ENCODE peak calls at places on chromosomes 3 and 15, in five cellular contexts. One of them, this sample, is unnamed. For H3K9me3, the result is how much of the 10 kb centered on the place peaks cover.

GRCh38 chr3:175737646-175738572 is 878.8 kb downstream of the NAALADL2 start:
- DNase-seq in A549: no peak
- DNase-seq in small intestine: no peak
- DNase-seq in CD8-positive, alpha-beta T cell: peak
- DNase-seq in effector memory CD4-positive, alpha-beta T cell: no peak
- DNase-seq in this sample: no peak

GRCh38 chr3:168847293-168847883 is 751.7 kb upstream of the GOLIM4 start:
- DNase-seq in A549: no peak
- DNase-seq in small intestine: peak
- DNase-seq in CD8-positive, alpha-beta T cell: no peak
- DNase-seq in effector memory CD4-positive, alpha-beta T cell: no peak
- DNase-seq in this sample: no peak

GRCh38 chr3:134104031-134104430 is 74.3 kb upstream of the SLCO2A1 start:
- DNase-seq in A549: no peak
- DNase-seq in small intestine: peak
- DNase-seq in CD8-positive, alpha-beta T cell: no peak
- DNase-seq in effector memory CD4-positive, alpha-beta T cell: no peak
- DNase-seq in this sample: no peak

GRCh38 chr3:124246949-124247348 is 255.0 kb upstream of the ROPN1 start:
- DNase-seq in A549: peak
- DNase-seq in small intestine: peak
- DNase-seq in CD8-positive, alpha-beta T cell: no peak
- DNase-seq in effector memory CD4-positive, alpha-beta T cell: no peak
- DNase-seq in this sample: no peak

GRCh38 chr3:141773676-141774075 is 10.5 kb downstream of the GRK7 start:
- DNase-seq in A549: no peak
- DNase-seq in small intestine: no peak
- DNase-seq in CD8-positive, alpha-beta T cell: no peak
- DNase-seq in effector memory CD4-positive, alpha-beta T cell: no peak
- DNase-seq in this sample: no peak

GRCh38 chr3:80785475-80785874 is 976.0 kb downstream of the GBE1 start:
- DNase-seq in A549: no peak
- DNase-seq in small intestine: peak
- DNase-seq in CD8-positive, alpha-beta T cell: no peak
- DNase-seq in effector memory CD4-positive, alpha-beta T cell: no peak
- DNase-seq in this sample: no peak

GRCh38 chr15:37891754-37892368 is 42.6 kb upstream of the TMCO5A start:
- DNase-seq in A549: peak
- DNase-seq in small intestine: peak
- DNase-seq in CD8-positive, alpha-beta T cell: no peak
- DNase-seq in effector memory CD4-positive, alpha-beta T cell: no peak
- DNase-seq in this sample: no peak

GRCh38 chr15:77083381-77084160 is 12.7 kb upstream of the TSPAN3 start:
- DNase-seq in A549: peak
- DNase-seq in small intestine: peak
- DNase-seq in CD8-positive, alpha-beta T cell: peak
- DNase-seq in effector memory CD4-positive, alpha-beta T cell: peak
- DNase-seq in this sample: peak

GRCh38 chr3:53457068-53457467 is 37.3 kb upstream of the CACNA1D start:
- DNase-seq in A549: no peak
- DNase-seq in small intestine: no peak
- DNase-seq in CD8-positive, alpha-beta T cell: no peak
- DNase-seq in effector memory CD4-positive, alpha-beta T cell: no peak
- DNase-seq in this sample: no peak

GRCh38 chr3:88610820-88611219 is 461.1 kb downstream of the C3orf38 start:
- DNase-seq in A549: no peak
- DNase-seq in small intestine: no peak
- DNase-seq in CD8-positive, alpha-beta T cell: no peak
- DNase-seq in effector memory CD4-positive, alpha-beta T cell: no peak
- DNase-seq in this sample: no peak

GRCh38 chr15:33089878-33090757 is 104.4 kb downstream of the FMN1 start:
- DNase-seq in A549: no peak
- DNase-seq in small intestine: peak
- DNase-seq in CD8-positive, alpha-beta T cell: no peak
- DNase-seq in effector memory CD4-positive, alpha-beta T cell: no peak
- DNase-seq in this sample: no peak

GRCh38 chr3:97949743-97950142 is 22.5 kb downstream of the RIOX2 start:
- DNase-seq in A549: no peak
- DNase-seq in small intestine: no peak
- DNase-seq in CD8-positive, alpha-beta T cell: no peak
- DNase-seq in effector memory CD4-positive, alpha-beta T cell: no peak
- DNase-seq in this sample: no peak

DNA sequence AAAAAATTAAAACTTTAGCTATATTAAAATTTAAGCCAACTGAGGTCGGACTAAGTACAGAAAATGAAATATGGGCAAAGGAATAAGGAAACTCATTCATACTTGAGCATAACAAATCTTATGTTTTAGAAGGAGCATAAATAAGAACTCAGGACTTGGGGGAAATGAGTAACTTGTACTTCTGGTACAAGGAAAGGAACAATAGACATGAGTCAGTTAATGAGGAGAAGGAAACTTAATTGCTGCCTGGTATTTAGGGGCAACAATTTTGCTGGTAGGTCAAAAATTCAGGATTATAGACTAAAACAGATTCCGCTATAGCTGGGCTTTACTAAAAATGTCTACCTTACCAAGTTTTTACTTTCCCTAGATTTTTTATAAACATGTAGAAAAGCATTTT is 113.1 kb downstream of the MYO5A start:
- DNase-seq in A549: no peak
- DNase-seq in small intestine: no peak
- DNase-seq in CD8-positive, alpha-beta T cell: no peak
- DNase-seq in effector memory CD4-positive, alpha-beta T cell: no peak
- DNase-seq in this sample: no peak
- H3K9me3 ChIP-seq in A549: under half
- H3K9me3 ChIP-seq in small intestine: under half
- H3K9me3 ChIP-seq in CD8-positive, alpha-beta T cell: under half
- H3K9me3 ChIP-seq in effector memory CD4-positive, alpha-beta T cell: under half
- H3K9me3 ChIP-seq in this sample: under half

GRCh38 chr15:25068696-25069095 is 113.9 kb downstream of the SNRPN start:
- DNase-seq in A549: no peak
- DNase-seq in small intestine: no peak
- DNase-seq in CD8-positive, alpha-beta T cell: no peak
- DNase-seq in effector memory CD4-positive, alpha-beta T cell: no peak
- DNase-seq in this sample: no peak
- H3K9me3 ChIP-seq in A549: half or more
- H3K9me3 ChIP-seq in small intestine: under half
- H3K9me3 ChIP-seq in CD8-positive, alpha-beta T cell: half or more
- H3K9me3 ChIP-seq in effector memory CD4-positive, alpha-beta T cell: half or more
- H3K9me3 ChIP-seq in this sample: half or more

GRCh38 chr3:118838871-118839270 is 195.8 kb downstream of the IGSF11 start:
- DNase-seq in A549: no peak
- DNase-seq in small intestine: no peak
- DNase-seq in CD8-positive, alpha-beta T cell: no peak
- DNase-seq in effector memory CD4-positive, alpha-beta T cell: no peak
- DNase-seq in this sample: no peak
- H3K9me3 ChIP-seq in A549: under half
- H3K9me3 ChIP-seq in small intestine: under half
- H3K9me3 ChIP-seq in CD8-positive, alpha-beta T cell: under half
- H3K9me3 ChIP-seq in effector memory CD4-positive, alpha-beta T cell: under half
- H3K9me3 ChIP-seq in this sample: under half

DNA sequence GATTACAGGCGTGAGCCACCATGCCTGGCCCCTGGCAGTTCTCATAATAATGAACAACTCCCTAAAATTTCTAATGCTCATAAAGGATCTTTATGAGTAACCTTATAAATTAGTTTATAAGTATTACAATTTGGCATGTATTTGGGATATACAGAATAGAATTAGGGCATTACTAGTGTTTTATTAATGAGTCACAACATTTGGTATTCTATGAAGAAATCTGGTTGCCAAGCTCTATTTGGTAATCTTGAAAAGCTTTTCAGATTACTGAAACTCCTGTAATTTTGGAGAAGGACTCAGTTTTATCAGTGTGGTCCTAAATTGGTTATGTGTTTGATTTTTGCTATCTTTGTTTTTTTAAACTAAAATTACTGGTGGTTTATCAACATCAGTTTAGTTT is 45.8 kb downstream of the TM6SF1 start:
- DNase-seq in A549: no peak
- DNase-seq in small intestine: no peak
- DNase-seq in CD8-positive, alpha-beta T cell: no peak
- DNase-seq in effector memory CD4-positive, alpha-beta T cell: no peak
- DNase-seq in this sample: no peak
- H3K9me3 ChIP-seq in A549: under half
- H3K9me3 ChIP-seq in small intestine: under half
- H3K9me3 ChIP-seq in CD8-positive, alpha-beta T cell: under half
- H3K9me3 ChIP-seq in effector memory CD4-positive, alpha-beta T cell: under half
- H3K9me3 ChIP-seq in this sample: under half

GRCh38 chr3:185236969-185237368 is 16.9 kb downstream of the EHHADH start:
- DNase-seq in A549: no peak
- DNase-seq in small intestine: no peak
- DNase-seq in CD8-positive, alpha-beta T cell: no peak
- DNase-seq in effector memory CD4-positive, alpha-beta T cell: no peak
- DNase-seq in this sample: no peak
- H3K9me3 ChIP-seq in A549: under half
- H3K9me3 ChIP-seq in small intestine: under half
- H3K9me3 ChIP-seq in CD8-positive, alpha-beta T cell: under half
- H3K9me3 ChIP-seq in effector memory CD4-positive, alpha-beta T cell: under half
- H3K9me3 ChIP-seq in this sample: under half

GRCh38 chr15:24977686-24978085 is 22.9 kb downstream of the SNRPN start:
- DNase-seq in A549: no peak
- DNase-seq in small intestine: no peak
- DNase-seq in CD8-positive, alpha-beta T cell: no peak
- DNase-seq in effector memory CD4-positive, alpha-beta T cell: no peak
- DNase-seq in this sample: no peak
- H3K9me3 ChIP-seq in A549: under half
- H3K9me3 ChIP-seq in small intestine: under half
- H3K9me3 ChIP-seq in CD8-positive, alpha-beta T cell: under half
- H3K9me3 ChIP-seq in effector memory CD4-positive, alpha-beta T cell: under half
- H3K9me3 ChIP-seq in this sample: under half

GRCh38 chr15:25087137-25087536 is 132.3 kb downstream of the SNRPN start:
- DNase-seq in A549: no peak
- DNase-seq in small intestine: no peak
- DNase-seq in CD8-positive, alpha-beta T cell: no peak
- DNase-seq in effector memory CD4-positive, alpha-beta T cell: no peak
- DNase-seq in this sample: no peak

GRCh38 chr15:25091421-25092158 is 136.8 kb downstream of the SNRPN start:
- DNase-seq in A549: no peak
- DNase-seq in small intestine: no peak
- DNase-seq in CD8-positive, alpha-beta T cell: no peak
- DNase-seq in effector memory CD4-positive, alpha-beta T cell: no peak
- DNase-seq in this sample: no peak

GRCh38 chr15:25088261-25088790 is 133.5 kb downstream of the SNRPN start:
- DNase-seq in A549: no peak
- DNase-seq in small intestine: no peak
- DNase-seq in CD8-positive, alpha-beta T cell: no peak
- DNase-seq in effector memory CD4-positive, alpha-beta T cell: no peak
- DNase-seq in this sample: no peak

GRCh38 chr15:25090073-25090733 is 135.4 kb downstream of the SNRPN start:
- DNase-seq in A549: no peak
- DNase-seq in small intestine: no peak
- DNase-seq in CD8-positive, alpha-beta T cell: no peak
- DNase-seq in effector memory CD4-positive, alpha-beta T cell: no peak
- DNase-seq in this sample: no peak

GRCh38 chr15:25089577-25089976 is 134.8 kb downstream of the SNRPN start:
- DNase-seq in A549: no peak
- DNase-seq in small intestine: no peak
- DNase-seq in CD8-positive, alpha-beta T cell: no peak
- DNase-seq in effector memory CD4-positive, alpha-beta T cell: no peak
- DNase-seq in this sample: no peak
- H3K9me3 ChIP-seq in A549: under half
- H3K9me3 ChIP-seq in small intestine: under half
- H3K9me3 ChIP-seq in CD8-positive, alpha-beta T cell: under half
- H3K9me3 ChIP-seq in effector memory CD4-positive, alpha-beta T cell: half or more
- H3K9me3 ChIP-seq in this sample: under half

DNA sequence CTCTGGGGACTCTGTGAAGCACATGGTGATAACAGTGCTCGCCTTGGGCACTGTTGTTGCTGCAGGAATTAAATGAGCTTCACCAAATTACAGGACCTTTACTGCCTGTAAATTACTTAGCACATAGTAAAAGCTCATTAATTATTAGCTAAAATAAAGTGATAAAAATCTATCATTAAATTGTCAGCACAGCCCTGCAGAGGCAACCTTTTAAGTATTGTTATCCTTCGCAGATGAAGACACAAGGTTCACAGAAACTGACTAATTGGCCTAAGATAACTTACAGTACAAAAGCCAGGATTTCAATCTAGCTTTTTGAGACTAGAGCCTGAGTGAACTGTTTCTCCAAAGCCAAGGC is 96.0 kb downstream of the ST6GAL1 start:
- DNase-seq in A549: no peak
- DNase-seq in small intestine: peak
- DNase-seq in CD8-positive, alpha-beta T cell: no peak
- DNase-seq in effector memory CD4-positive, alpha-beta T cell: no peak
- DNase-seq in this sample: no peak
- H3K9me3 ChIP-seq in A549: under half
- H3K9me3 ChIP-seq in small intestine: under half
- H3K9me3 ChIP-seq in CD8-positive, alpha-beta T cell: under half
- H3K9me3 ChIP-seq in effector memory CD4-positive, alpha-beta T cell: under half
- H3K9me3 ChIP-seq in this sample: under half

This sample was measured in T-helper 17 cell.